ENCODE peak calls at places on chromosomes 2 and 18, in nine cellular contexts. L is prostate gland, V is upper lobe of right lung, A is AG04449, E is body of pancreas, R is RWPE1, D is right lobe of liver, N is epithelial cell of esophagus, Y is K562. Z is an unnamed sample.

GRCh38 chr18:12934454-12935071 is 13.2 kb upstream of the SEH1L start:
- DNase-seq in E (peak), D (peak), Y (peak), V (peak), R (peak), A (no peak), L (peak), N (peak), Z (peak)

GRCh38 chr2:52395912-52396311 is 1364.0 kb upstream of the NRXN1 start:
- DNase-seq in A (peak), R (no peak), N (no peak), V (no peak), E (no peak), D (no peak), Y (no peak), L (no peak), Z (no peak)

GRCh38 chr2:101330253-101330921 is 21.9 kb upstream of the RNF149 start:
- DNase-seq in V (no peak), A (no peak), Y (no peak), N (peak), L (no peak), D (no peak), R (no peak), E (peak), Z (no peak)

GRCh38 chr2:150271952-150272351 is 215.5 kb downstream of the RND3 start:
- DNase-seq in L (no peak), R (peak), E (no peak), A (peak), N (peak), Y (no peak), V (no peak), D (no peak), Z (peak)

GRCh38 chr2:231152800-231153557 is 28.1 kb upstream of the HTR2B start:
- DNase-seq in R (no peak), D (no peak), Y (no peak), V (no peak), A (peak), N (no peak), L (no peak), E (no peak), Z (no peak)

GRCh38 chr18:79339094-79339908 is 56.4 kb upstream of the NFATC1 start:
- DNase-seq in Y (no peak), E (no peak), D (no peak), R (no peak), A (no peak), V (no peak), N (no peak), L (no peak), Z (no peak)

GRCh38 chr2:217444932-217445331 is 557.9 kb downstream of the TNS1 start:
- DNase-seq in A (no peak), D (no peak), Y (no peak), V (no peak), E (no peak), R (no peak), N (no peak), L (no peak), Z (no peak)

GRCh38 chr2:46351388-46352141 is 54.4 kb downstream of the EPAS1 start:
- DNase-seq in L (no peak), Y (no peak), E (peak), N (no peak), R (no peak), V (no peak), D (no peak), A (no peak), Z (no peak)

GRCh38 chr18:75344161-75344560 is 83.3 kb downstream of the SMIM21 start:
- DNase-seq in A (no peak), V (no peak), D (no peak), R (no peak), N (no peak), Y (no peak), L (no peak), E (no peak), Z (no peak)

GRCh38 chr2:126911111-126911796 is 12.6 kb downstream of the TEX51 start:
- DNase-seq in A (no peak), D (no peak), L (no peak), N (no peak), E (no peak), R (no peak), V (peak), Y (no peak), Z (no peak)

GRCh38 chr2:162382283-162382682 is 38.4 kb downstream of the GCA start:
- DNase-seq in N (no peak), E (no peak), R (no peak), D (no peak), A (no peak), V (no peak), Y (no peak), L (no peak), Z (no peak)

DNA sequence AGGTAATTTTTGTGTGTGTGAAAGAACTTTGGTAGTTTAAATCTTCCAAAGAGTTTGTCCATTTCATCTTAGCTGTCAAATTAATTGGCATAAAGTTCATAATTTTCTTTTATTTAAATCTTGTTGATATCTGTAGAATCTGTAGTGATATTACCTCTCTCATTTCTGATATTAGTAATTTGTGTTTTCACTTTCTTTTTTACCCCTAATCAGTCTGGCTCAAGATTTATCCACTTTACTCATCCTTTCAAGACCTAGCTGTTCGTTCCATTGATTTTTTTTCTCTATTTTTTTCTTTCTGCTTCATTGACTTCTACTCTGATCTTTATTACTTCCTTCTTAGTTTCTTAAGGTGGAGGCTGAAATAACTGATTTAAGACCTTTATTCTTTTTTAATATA is 142.5 kb upstream of the OTX1 start:
- DNase-seq in Y (no peak), V (no peak), L (no peak), N (no peak), A (no peak), E (no peak), R (no peak), D (no peak), Z (no peak)
- TF ChIP-seq CTCF in Y (no peak), V (no peak), L (no peak), N (no peak), A (no peak), E (no peak), R (no peak), D (no peak), Z (no peak)

GRCh38 chr2:226797289-226797988 is 2.2 kb downstream of the IRS1 start:
- DNase-seq in D (peak), V (peak), E (no peak), A (no peak), Y (no peak), L (peak), N (no peak), R (no peak), Z (no peak)

GRCh38 chr2:226797989-226798421 is 1.6 kb downstream of the IRS1 start:
- DNase-seq in Y (no peak), E (no peak), V (peak), A (no peak), D (no peak), L (no peak), R (no peak), N (no peak), Z (no peak)

GRCh38 chr2:226799976-226800940 is 638 bp upstream of the IRS1 start:
- DNase-seq in L (peak), A (no peak), Y (no peak), V (no peak), E (peak), D (peak), R (no peak), N (peak), Z (peak)

GRCh38 chr2:226799211-226799975 is at the start of gene IRS1:
- DNase-seq in V (peak), L (peak), A (no peak), R (peak), N (peak), Y (peak), E (peak), D (peak), Z (peak)

DNA sequence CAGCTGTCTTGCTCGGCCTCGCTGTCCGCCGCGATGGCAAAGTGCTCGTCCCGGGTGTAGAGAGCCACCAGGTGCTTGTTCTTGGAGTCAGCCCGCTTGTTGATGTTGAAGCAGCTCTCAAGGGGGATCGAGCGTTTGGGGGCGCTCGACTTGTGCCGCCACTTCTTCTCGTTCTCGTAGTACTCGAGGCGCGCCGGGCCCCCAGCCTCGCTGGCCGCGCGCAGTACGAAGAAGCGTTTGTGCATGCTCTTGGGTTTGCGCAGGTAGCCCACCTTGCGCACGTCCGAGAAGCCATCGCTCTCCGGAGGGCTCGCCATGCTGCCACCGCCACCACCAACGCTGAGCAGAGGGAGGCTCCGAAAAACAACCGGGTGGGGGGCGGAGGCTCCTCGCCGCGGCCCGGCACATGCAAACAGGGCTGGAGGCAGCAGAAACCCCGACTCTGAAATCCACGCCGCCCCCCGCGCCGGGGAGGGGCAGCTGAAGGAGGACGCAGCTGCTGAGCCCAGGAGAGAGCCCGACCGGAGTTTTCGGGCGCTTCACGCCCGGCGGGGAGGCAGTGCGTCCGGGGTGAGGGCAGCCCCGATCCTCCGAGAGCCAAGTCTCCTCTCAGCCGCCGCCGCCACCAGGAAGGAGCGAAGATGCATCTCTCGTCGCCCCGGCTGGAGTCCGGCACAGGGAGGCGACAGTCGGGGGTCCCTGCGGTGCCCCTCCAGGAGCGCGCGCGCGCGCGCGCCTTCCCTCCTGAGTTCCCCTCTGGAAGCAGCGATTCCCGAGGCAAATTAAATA is 1.0 kb downstream of the IRS1 start:
- DNase-seq in E (peak), D (peak), V (peak), A (no peak), N (peak), R (peak), L (peak), Y (no peak), Z (no peak)
- TF ChIP-seq CTCF in E (no peak), D (no peak), V (no peak), A (peak), N (no peak), R (peak), L (no peak), Y (no peak), Z (peak)

GRCh38 chr18:56641714-56642331 is 3.4 kb upstream of the TXNL1 start:
- DNase-seq in Y (no peak), A (no peak), V (no peak), E (no peak), L (no peak), R (no peak), N (peak), D (no peak), Z (peak)
- TF ChIP-seq CTCF in Y (no peak), A (no peak), V (no peak), E (no peak), L (no peak), R (no peak), N (no peak), D (no peak), Z (no peak)

DNA sequence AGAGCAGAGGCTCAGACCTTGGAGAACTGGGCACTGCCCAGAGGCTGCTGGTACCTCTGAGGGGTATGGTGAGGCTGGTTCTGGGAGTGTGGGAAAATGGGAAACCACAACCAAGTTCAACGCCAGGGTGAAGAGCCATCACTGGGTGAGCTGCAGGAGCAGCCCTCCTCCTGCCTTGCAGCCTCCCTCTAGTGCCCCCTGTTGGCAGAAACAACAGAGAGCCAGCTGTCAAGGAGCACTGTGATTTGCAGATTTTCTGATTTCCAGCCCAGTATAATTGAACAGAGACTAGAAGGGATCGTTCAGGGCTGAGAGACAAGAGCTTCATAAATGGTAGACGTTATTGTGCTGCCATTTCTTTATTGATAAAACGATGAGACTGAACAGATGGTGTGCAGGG is 50.5 kb downstream of the MAPK4 start:
- DNase-seq in Y (peak), E (no peak), L (no peak), R (no peak), A (no peak), V (no peak), N (no peak), D (no peak), Z (no peak)
- TF ChIP-seq CTCF in Y (peak), E (no peak), L (no peak), R (no peak), A (no peak), V (no peak), N (no peak), D (no peak), Z (no peak)

DNA sequence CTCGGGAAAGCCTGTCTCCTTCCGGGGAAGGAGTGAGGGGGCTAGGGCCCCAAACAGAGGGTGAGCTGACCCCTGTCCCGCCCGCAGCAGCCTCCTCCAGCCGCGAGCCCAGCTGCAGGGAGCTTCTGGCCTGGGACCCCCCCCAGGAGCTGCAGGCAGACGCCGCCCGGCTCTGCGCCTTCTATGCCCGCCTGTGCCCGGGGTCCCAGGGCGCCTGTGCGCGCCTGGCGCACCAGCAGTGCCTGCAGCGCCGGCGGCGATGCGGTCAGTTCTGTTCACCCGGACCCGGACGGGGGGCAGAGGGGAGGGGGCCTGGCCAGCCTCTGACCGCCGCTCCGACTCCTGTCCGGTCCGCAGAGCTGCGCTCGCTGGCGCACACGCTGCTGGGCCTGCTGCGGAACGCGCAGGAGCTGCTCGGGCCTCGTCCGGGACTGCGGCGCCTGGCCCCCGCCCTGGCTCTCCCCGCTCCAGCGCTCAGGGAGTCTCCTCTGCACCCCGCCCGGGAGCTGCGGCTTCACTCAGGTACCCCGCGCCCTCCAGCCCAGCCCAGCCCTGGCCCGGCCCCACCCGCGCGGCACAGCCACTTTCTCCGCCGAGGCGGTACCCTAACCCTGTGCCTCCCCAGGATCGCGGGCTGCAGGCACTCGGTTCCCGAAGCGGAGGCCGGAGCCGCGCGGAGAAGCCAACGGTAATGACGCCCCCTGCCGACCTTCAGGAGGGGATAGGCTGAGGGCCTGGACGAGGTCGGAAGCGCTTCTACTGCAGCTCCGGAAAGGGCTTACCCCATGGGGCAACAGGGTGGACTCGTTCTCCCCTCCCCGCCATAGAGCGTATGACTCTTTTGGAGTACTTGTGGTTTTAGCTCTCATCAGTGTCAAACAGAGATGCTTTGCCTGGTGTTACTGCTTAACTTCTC is 2.0 kb upstream of the CHRND start:
- DNase-seq in D (no peak), E (peak), N (peak), R (peak), Y (peak), V (no peak), A (no peak), L (no peak), Z (peak)
- TF ChIP-seq CTCF in D (no peak), E (no peak), N (peak), R (no peak), Y (peak), V (no peak), A (peak), L (no peak), Z (peak)

DNA sequence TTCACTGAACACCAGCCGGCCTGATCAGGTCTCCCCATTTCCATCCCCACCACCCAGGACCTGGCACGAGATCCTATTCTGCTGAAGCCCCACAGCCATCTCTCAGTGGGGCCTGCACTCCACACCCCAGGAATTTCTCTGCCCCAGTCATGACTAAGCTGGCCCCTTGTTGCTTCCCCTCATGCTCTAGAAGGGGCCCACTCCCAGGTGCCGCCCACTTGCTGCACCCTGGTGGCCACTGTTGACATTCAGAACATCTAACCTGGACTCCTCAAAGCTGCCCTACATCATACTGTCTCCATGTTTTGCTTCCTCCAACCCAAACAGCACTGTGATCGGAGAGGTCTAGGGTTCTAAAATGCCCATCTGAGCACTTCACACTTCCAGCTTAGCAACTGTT is 90.7 kb upstream of the KLHL29 start:
- DNase-seq in E (no peak), R (no peak), L (no peak), Y (no peak), D (no peak), A (no peak), V (no peak), N (no peak), Z (no peak)
- TF ChIP-seq CTCF in E (no peak), R (no peak), L (no peak), Y (peak), D (no peak), A (no peak), V (no peak), N (no peak), Z (no peak)

GRCh38 chr2:138814123-138814883 is 34.1 kb upstream of the NXPH2 start:
- DNase-seq in R (no peak), D (no peak), Y (peak), V (no peak), N (peak), A (no peak), L (no peak), E (peak), Z (peak)
- TF ChIP-seq CTCF in R (no peak), D (peak), Y (peak), V (peak), N (peak), A (peak), L (no peak), E (peak), Z (no peak)

GRCh38 chr2:198731842-198732421 is 725.8 kb downstream of the SATB2 start:
- DNase-seq in V (no peak), E (no peak), D (no peak), A (no peak), N (no peak), R (no peak), L (no peak), Y (no peak), Z (no peak)
- TF ChIP-seq CTCF in V (no peak), E (no peak), D (no peak), A (no peak), N (no peak), R (no peak), L (no peak), Y (no peak), Z (no peak)

GRCh38 chr2:223753940-223754339 is 83.4 kb downstream of the AP1S3 start:
- DNase-seq in L (no peak), D (no peak), R (no peak), A (no peak), E (no peak), N (no peak), Y (no peak), V (no peak), Z (no peak)
- TF ChIP-seq CTCF in L (no peak), D (no peak), R (no peak), A (no peak), E (no peak), N (no peak), Y (no peak), V (no peak), Z (no peak)